ENCODE peak calls at places on chromosomes 12 and 14, in eight cellular contexts. U is fibroblast of pulmonary artery; V is T-helper 17 cell; I is activated T-cell treated with anti-CD3 and anti-CD28 coated beads, Interleukin-2, amount 50 U/mL, for 4 hours; S is mammary epithelial cell; Z is NCI-H1694; C is left ventricle myocardium superior; P is HuH-7.5. J is an unnamed sample.

GRCh38 chr12:31117203-31118011 is 43.7 kb downstream of the DDX11 start:
- DNase-seq in U (no peak), V (peak), I (peak), S (peak), Z (peak), C (peak), P (peak), J (no peak)

GRCh38 chr14:59829469-59829868 is 41.1 kb downstream of the RTN1 start:
- DNase-seq in U (no peak), V (no peak), I (no peak), S (no peak), Z (no peak), C (no peak), P (no peak), J (no peak)

GRCh38 chr12:55816876-55817351 is 610 bp downstream of the SARNP start:
- DNase-seq in U (peak), V (no peak), I (no peak), S (no peak), Z (no peak), C (no peak), P (no peak), J (peak)

GRCh38 chr12:47881826-47882427 is 22.9 kb downstream of the VDR start:
- DNase-seq in U (peak), V (no peak), I (no peak), S (peak), Z (no peak), C (no peak), P (no peak), J (peak)

GRCh38 chr12:50006754-50007442 is 18.4 kb downstream of the RACGAP1 start:
- DNase-seq in U (no peak), V (no peak), I (no peak), S (no peak), Z (peak), C (no peak), P (no peak), J (peak)

GRCh38 chr12:46483572-46484395 is 111.2 kb upstream of the SLC38A2 start:
- DNase-seq in U (peak), V (no peak), I (no peak), S (no peak), Z (no peak), C (no peak), P (no peak), J (peak)

GRCh38 chr14:93160353-93160801 is 24.3 kb downstream of the MOAP1 start:
- DNase-seq in U (peak), V (no peak), I (no peak), S (no peak), Z (peak), C (no peak), P (no peak), J (peak)

GRCh38 chr12:131607658-131608447 is 103.0 kb upstream of the SFSWAP start:
- DNase-seq in U (no peak), V (no peak), I (no peak), S (no peak), Z (no peak), C (no peak), P (no peak), J (no peak)

GRCh38 chr12:50282581-50283229 is 615 bp downstream of the LIMA1 start:
- DNase-seq in U (peak), V (no peak), I (no peak), S (peak), Z (no peak), C (no peak), P (peak), J (peak)

GRCh38 chr12:27711957-27712356 is 1.3 kb downstream of the MRPS35 start:
- DNase-seq in U (no peak), V (no peak), I (no peak), S (no peak), Z (no peak), C (no peak), P (no peak), J (no peak)

GRCh38 chr12:113929312-113929989 is 36.7 kb downstream of the RBM19 start:
- DNase-seq in U (no peak), V (no peak), I (no peak), S (no peak), Z (no peak), C (no peak), P (no peak), J (no peak)

J was measured in renal cortical epithelial cell.